ENCODE peak calls at places on chromosomes 3 and 15, in five cellular contexts. E is HEK293T; U is activated gamma-delta T cell treated with anti-CD3 and anti-CD28 coated beads, Interleukin-2, amount 50 U/mL, for 16 hours; D is pancreas; B is effector memory CD8-positive, alpha-beta T cell. T is an unnamed sample.

GRCh38 chr3:52227117-52227516 is 1.7 kb upstream of the TLR9 start:
- DNase-seq in E (no peak), U (no peak), D (no peak), B (no peak), T (no peak)

GRCh38 chr3:64971584-64971983 is 283.8 kb upstream of the ADAMTS9 start:
- DNase-seq in E (no peak), U (no peak), D (no peak), B (no peak), T (no peak)

GRCh38 chr3:138328341-138328740 is 1.3 kb downstream of the NME9 start:
- DNase-seq in E (no peak), U (no peak), D (no peak), B (no peak), T (peak)

GRCh38 chr15:41971089-41971892 is 1.1 kb downstream of the EHD4 start:
- DNase-seq in E (peak), U (peak), D (peak), B (peak), T (peak)

GRCh38 chr3:127221062-127222035 is 28.4 kb downstream of the PRR23E start:
- DNase-seq in E (no peak), U (no peak), D (no peak), B (no peak), T (no peak)

GRCh38 chr15:74233864-74234597 is 2.1 kb upstream of the CCDC33 start:
- DNase-seq in E (no peak), U (no peak), D (no peak), B (no peak), T (no peak)

GRCh38 chr3:47365213-47366153 is 15.3 kb upstream of the PTPN23 start:
- DNase-seq in E (no peak), U (no peak), D (no peak), B (no peak), T (peak)

GRCh38 chr3:112755845-112756671 is 90.6 kb downstream of the CD200R1L start:
- DNase-seq in E (no peak), U (no peak), D (no peak), B (no peak), T (no peak)

GRCh38 chr3:187909871-187910270 is 164.6 kb upstream of the BCL6 start:
- DNase-seq in E (no peak), U (no peak), D (no peak), B (no peak), T (no peak)

T was measured in AG08396.